ENCODE peak calls at places on chromosomes 13 and 19, in six cellular contexts. S is cardiac muscle cell, I is lung, X is left ventricle myocardium inferior, T is mammary epithelial cell, H is IMR-90. P is an unnamed sample. For H3K36me3, the result is how much of the 10 kb centered on the place peaks cover.

GRCh38 chr19:13208131-13208963 is 58.1 kb downstream of the IER2 start:
- DNase-seq in S (peak), I (peak), X (peak), T (no peak), H (peak), P (no peak)

GRCh38 chr19:33660426-33661160 is 38.8 kb downstream of the CHST8 start:
- DNase-seq in S (no peak), I (no peak), X (no peak), T (no peak), H (no peak), P (no peak)

GRCh38 chr13:78102121-78102677 is 183.6 kb upstream of the EDNRB start:
- DNase-seq in S (peak), I (peak), X (peak), T (peak), H (peak), P (peak)

GRCh38 chr13:73133536-73133935 is 74.7 kb downstream of the KLF5 start:
- DNase-seq in S (no peak), I (no peak), X (no peak), T (peak), H (no peak), P (peak)

GRCh38 chr13:19169991-19170390 is 11.6 kb downstream of the TUBA3C start:
- DNase-seq in S (no peak), I (no peak), X (no peak), T (no peak), H (no peak), P (no peak)

GRCh38 chr13:43319617-43320444 is 296.4 kb downstream of the DNAJC15 start:
- DNase-seq in S (no peak), I (no peak), X (no peak), T (no peak), H (no peak), P (no peak)

GRCh38 chr19:28934626-28935025 is 278.3 kb downstream of the UQCRFS1 start:
- DNase-seq in S (peak), I (no peak), X (no peak), T (no peak), H (peak), P (no peak)

GRCh38 chr19:33622505-33622808 is 704 bp downstream of the CHST8 start:
- DNase-seq in S (peak), I (no peak), X (no peak), T (peak), H (no peak), P (no peak)

DNA sequence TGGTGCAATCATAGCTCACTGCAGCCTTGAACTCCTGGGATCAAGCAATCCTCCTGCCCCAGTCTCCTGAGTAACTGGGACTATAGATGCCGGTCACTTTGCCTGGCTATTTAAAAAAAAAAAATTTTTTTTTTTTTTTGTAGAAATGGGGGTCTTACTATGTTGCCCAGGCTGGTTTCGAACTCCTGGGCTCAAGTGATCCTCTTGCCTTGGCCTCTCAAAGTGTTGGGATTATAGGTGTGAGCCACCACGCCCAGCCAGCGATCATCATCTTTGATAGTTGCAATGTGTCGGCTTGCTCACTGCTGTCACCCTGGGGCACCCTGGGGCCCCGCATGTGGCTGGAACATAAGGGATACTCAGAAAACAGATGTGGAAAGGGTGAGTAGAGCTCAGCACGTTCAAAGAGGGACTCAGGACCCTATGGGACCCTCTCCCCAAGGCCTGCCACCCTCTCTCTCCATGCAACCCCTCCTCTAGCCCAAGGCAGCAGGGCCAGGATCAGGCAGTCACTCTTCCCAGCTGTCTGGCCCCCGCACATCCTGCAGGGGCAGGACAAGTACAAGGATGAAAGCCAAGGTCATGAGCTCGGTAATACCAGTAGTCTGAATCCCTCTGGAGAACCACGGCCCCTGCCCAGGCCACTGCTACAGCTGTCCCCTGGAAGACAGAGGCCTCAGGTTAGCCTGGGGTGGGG is 6.5 kb upstream of the CCL25 start:
- DNase-seq in S (no peak), I (no peak), X (no peak), T (no peak), H (no peak), P (no peak)
- H3K36me3 ChIP-seq in S (under half), I (under half), X (under half), T (under half), H (under half), P (under half)

GRCh38 chr13:31043891-31044657 is 111.6 kb downstream of the TEX26 start:
- DNase-seq in S (peak), I (peak), X (peak), T (peak), H (peak), P (peak)

GRCh38 chr13:31042501-31043165 is 110.2 kb downstream of the TEX26 start:
- DNase-seq in S (no peak), I (no peak), X (no peak), T (no peak), H (no peak), P (no peak)

GRCh38 chr13:31045621-31046081 is 113.2 kb downstream of the TEX26 start:
- DNase-seq in S (peak), I (peak), X (no peak), T (peak), H (peak), P (peak)

GRCh38 chr13:31046711-31047279 is 114.3 kb downstream of the TEX26 start:
- DNase-seq in S (peak), I (no peak), X (peak), T (no peak), H (peak), P (no peak)

DNA sequence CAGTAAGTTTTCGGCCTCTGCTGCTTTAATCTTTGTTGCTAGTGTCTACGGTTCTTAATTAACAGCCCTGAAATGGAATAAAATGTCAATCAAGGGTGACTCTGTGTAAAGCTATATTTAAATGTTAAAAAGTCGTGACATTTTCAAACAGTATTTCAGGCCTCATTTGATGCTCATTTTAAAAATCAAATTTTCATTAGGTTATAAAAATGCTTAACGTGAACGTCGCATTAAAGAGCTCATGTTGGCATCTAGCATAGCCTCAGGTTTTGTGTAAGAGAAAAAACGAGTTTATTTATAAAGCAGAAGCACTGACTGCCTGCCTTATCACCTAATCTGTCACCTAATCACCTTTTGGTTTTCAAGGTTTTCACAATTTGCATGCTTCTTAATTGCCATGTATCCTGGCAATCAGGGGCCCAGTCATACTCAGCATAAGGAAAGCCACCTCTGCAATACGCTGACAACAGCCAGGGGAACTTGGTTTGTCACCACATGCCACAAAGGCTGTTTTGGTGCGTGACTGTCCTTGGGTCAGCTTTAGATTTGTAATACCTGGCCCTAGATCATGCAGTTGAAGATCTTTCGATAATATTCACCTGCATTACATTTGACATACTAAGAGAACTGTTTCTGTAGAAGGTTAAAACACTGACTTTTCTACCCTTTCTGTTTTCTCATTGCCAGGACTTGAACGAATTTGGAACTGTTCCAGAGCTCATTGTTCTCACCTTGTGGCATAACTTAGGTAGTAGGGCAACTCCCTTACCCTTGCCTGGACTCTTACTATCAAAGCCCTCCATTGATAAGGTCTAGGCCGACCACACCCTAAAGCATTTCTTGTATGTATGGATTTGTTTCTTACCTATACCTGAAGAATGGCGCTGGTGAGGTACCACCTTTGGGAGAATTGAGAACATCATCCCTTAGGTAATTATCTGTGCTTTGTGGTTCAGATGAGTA is 112.5 kb downstream of the TEX26 start:
- DNase-seq in S (no peak), I (no peak), X (no peak), T (peak), H (no peak), P (no peak)
- TF ChIP-seq CTCF in S (no peak), I (no peak), X (peak), T (no peak), H (no peak), P (no peak)

DNA sequence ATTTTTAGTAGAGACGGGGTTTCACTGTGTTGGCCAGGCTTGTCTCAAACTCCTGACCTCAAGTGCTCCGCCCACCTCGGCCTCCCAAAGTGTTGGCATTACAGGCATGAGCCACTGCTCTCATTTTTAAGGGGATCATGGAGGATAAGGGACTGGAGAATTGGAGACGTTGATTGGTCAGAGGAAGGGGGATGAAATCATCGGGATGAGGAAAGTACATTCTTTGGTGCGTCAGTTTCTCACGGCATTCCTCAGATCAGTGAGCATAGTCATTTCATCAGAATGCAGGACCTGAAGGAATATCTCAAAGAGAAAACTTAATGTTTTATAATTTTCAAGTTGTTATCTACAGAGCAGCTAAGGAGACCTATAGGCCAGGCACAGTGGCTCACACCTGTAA is 14.0 kb downstream of the ZNF114 start:
- DNase-seq in S (peak), I (no peak), X (no peak), T (no peak), H (peak), P (no peak)
- H3K36me3 ChIP-seq in S (under half), I (under half), X (under half), T (under half), H (under half), P (under half)

DNA sequence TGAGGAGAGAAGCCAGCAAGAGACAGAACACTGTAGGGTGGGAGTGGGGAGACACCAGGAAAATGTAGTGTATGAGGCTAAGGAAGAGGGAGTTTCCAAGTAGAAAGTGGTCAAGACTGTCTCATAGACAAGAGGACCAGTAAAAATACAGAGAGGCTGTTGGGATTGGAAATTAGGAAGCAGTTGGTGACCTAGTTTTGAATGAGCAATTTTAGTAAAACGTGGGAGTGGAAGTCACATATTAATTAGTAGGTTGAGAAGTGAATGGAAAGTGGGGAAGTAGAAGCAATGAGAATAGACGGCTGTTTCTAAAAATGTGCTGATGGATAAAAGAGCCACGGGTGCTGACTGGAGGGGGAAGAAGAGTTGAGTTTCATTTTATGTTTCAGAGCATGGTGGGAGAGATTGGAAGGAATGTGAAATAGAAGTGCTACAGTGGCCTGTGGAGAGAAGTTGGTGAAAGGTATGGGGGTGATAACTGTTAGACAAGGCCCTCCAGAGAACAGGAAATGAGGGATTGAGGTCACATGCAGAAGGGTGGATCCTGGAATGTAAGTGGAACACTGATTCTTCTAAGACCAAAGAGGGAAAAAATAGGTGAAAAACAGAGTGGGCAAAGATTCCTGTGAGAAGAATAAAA is 247.3 kb downstream of the MTUS2 start:
- DNase-seq in S (no peak), I (no peak), X (no peak), T (no peak), H (no peak), P (no peak)
- TF ChIP-seq CTCF in S (no peak), I (no peak), X (no peak), T (no peak), H (no peak), P (no peak)